ENCODE peak calls at places on chromosomes 11 and 22, in four cellular contexts. S is type B pancreatic cell; R is Right ventricle myocardium superior; B is stimulated activated CD4-positive, alpha-beta T cell treated with anti-CD3 and anti-CD28 coated beads, Interleukin-2, amount 100 ng/mL, for 48 hours. U is an unnamed sample.

GRCh38 chr11:10861799-10862198 is 3.9 kb upstream of the ZBED5 start:
- DNase-seq in S (no peak), R (no peak), B (no peak), U (no peak)

GRCh38 chr11:57274904-57275498 is 38.0 kb upstream of the APLNR start:
- DNase-seq in S (no peak), R (no peak), B (no peak), U (no peak)

GRCh38 chr11:86629070-86629706 is 43.2 kb downstream of the ME3 start:
- DNase-seq in S (no peak), R (no peak), B (no peak), U (no peak)

GRCh38 chr22:27674524-27674923 is 127.0 kb downstream of the MN1 start:
- DNase-seq in S (no peak), R (no peak), B (no peak), U (no peak)

GRCh38 chr11:128894685-128895084 is 3.5 kb downstream of the KCNJ5 start:
- DNase-seq in S (no peak), R (peak), B (no peak), U (no peak)

GRCh38 chr22:41369089-41369745 is 12.5 kb upstream of the TEF start:
- DNase-seq in S (no peak), R (no peak), B (no peak), U (no peak)

GRCh38 chr11:84788220-84788619 is 838.9 kb downstream of the DLG2 start:
- DNase-seq in S (no peak), R (no peak), B (no peak), U (no peak)

GRCh38 chr11:118086913-118087768 is at the start of gene SMIM35:
- DNase-seq in S (no peak), R (no peak), B (no peak), U (no peak)

GRCh38 chr11:93591247-93591898 is 48.2 kb upstream of the SMCO4 start:
- DNase-seq in S (no peak), R (no peak), B (no peak), U (no peak)

GRCh38 chr22:44839061-44839460 is 86.7 kb downstream of the ARHGAP8 start:
- DNase-seq in S (no peak), R (no peak), B (no peak), U (no peak)

GRCh38 chr11:44943118-44943517 is 7.6 kb downstream of the TP53I11 start:
- DNase-seq in S (no peak), R (no peak), B (no peak), U (peak)

GRCh38 chr22:40322818-40323447 is 23.4 kb upstream of the ADSL start:
- DNase-seq in S (no peak), R (no peak), B (no peak), U (no peak)

GRCh38 chr22:27185903-27186302 is 528.5 kb downstream of the MIAT start:
- DNase-seq in S (peak), R (no peak), B (no peak), U (no peak)

GRCh38 chr11:72814831-72815618 is 814 bp downstream of the ATG16L2 start:
- DNase-seq in S (peak), R (no peak), B (peak), U (peak)

GRCh38 chr11:120128392-120129172 is 9.3 kb downstream of the TRIM29 start:
- DNase-seq in S (no peak), R (no peak), B (no peak), U (no peak)

GRCh38 chr11:29051935-29052334 is 943.7 kb downstream of the METTL15 start:
- DNase-seq in S (no peak), R (no peak), B (no peak), U (no peak)

GRCh38 chr11:65604258-65604657 is 8.7 kb upstream of the KCNK7 start:
- DNase-seq in S (no peak), R (no peak), B (no peak), U (no peak)

GRCh38 chr11:46210133-46210636 is 67.3 kb upstream of the CREB3L1 start:
- DNase-seq in S (no peak), R (no peak), B (no peak), U (peak)

GRCh38 chr11:38718049-38718448 is 2120.0 kb upstream of the RAG2 start:
- DNase-seq in S (no peak), R (no peak), B (no peak), U (no peak)

GRCh38 chr11:66871521-66871901 is 14.6 kb downstream of the LRFN4 start:
- DNase-seq in S (no peak), R (no peak), B (no peak), U (no peak)

GRCh38 chr11:72921028-72921716 is 107.0 kb downstream of the ATG16L2 start:
- DNase-seq in S (no peak), R (no peak), B (no peak), U (no peak)

GRCh38 chr11:34830648-34831047 is 85.5 kb downstream of the APIP start:
- DNase-seq in S (no peak), R (peak), B (no peak), U (no peak)

GRCh38 chr11:72179804-72180396 is 12.0 kb upstream of the FOLR1 start:
- DNase-seq in S (no peak), R (no peak), B (peak), U (no peak)

GRCh38 chr11:130609121-130610035 is 160.9 kb downstream of the ADAMTS15 start:
- DNase-seq in S (peak), R (peak), B (no peak), U (no peak)

GRCh38 chr11:18727499-18728236 is 1.7 kb upstream of the IGSF22 start:
- DNase-seq in S (no peak), R (no peak), B (peak), U (no peak)

GRCh38 chr11:121464352-121464946 is 11.7 kb upstream of the SORL1-AS1 start:
- DNase-seq in S (no peak), R (peak), B (peak), U (no peak)

GRCh38 chr11:69704508-69705245 is 855 bp upstream of the FGF19 start:
- DNase-seq in S (peak), R (no peak), B (peak), U (no peak)

GRCh38 chr11:128890543-128891409 is at the start of gene KCNJ5:
- DNase-seq in S (no peak), R (peak), B (no peak), U (no peak)

GRCh38 chr11:101715281-101715680 is 131.5 kb upstream of the TRPC6 start:
- DNase-seq in S (no peak), R (no peak), B (no peak), U (no peak)

GRCh38 chr11:30960387-30960992 is 374.3 kb upstream of the MPPED2 start:
- DNase-seq in S (no peak), R (no peak), B (no peak), U (no peak)

GRCh38 chr22:46432164-46433068 is 96.9 kb downstream of the TRMU start:
- DNase-seq in S (no peak), R (no peak), B (peak), U (peak)

GRCh38 chr11:116518141-116518540 is 254.6 kb downstream of the BUD13 start:
- DNase-seq in S (no peak), R (no peak), B (no peak), U (no peak)

GRCh38 chr11:47551086-47551485 is 1.8 kb downstream of the CELF1 start:
- DNase-seq in S (no peak), R (no peak), B (no peak), U (peak)

GRCh38 chr11:59186130-59186594 is 14.2 kb downstream of the DTX4 start:
- DNase-seq in S (no peak), R (no peak), B (peak), U (no peak)

GRCh38 chr11:1207451-1208360 is 15.2 kb upstream of the MUC5B start:
- DNase-seq in S (peak), R (peak), B (no peak), U (no peak)

GRCh38 chr11:62125881-62126280 is 2.1 kb downstream of the INCENP start:
- DNase-seq in S (no peak), R (no peak), B (no peak), U (no peak)

GRCh38 chr22:36366291-36366708 is 21.5 kb downstream of the MYH9 start:
- DNase-seq in S (no peak), R (no peak), B (no peak), U (no peak)

GRCh38 chr11:19311306-19312030 is 70.7 kb upstream of the E2F8 start:
- DNase-seq in S (peak), R (peak), B (peak), U (peak)

GRCh38 chr11:133830931-133831907 is 14.1 kb downstream of the SPATA19 start:
- DNase-seq in S (no peak), R (no peak), B (no peak), U (no peak)